ENCODE peak calls at places on chromosomes 1 and 21, in seven cellular contexts. One of them, this sample, is unnamed.

GRCh38 chr1:63621698-63622097 is 28.5 kb downstream of the PGM1 start:
- DNase-seq in H1: no peak
- DNase-seq in trophoblast cell: no peak
- DNase-seq in mesendoderm: no peak
- DNase-seq in H9: no peak
- DNase-seq in mesenchymal stem cell: peak
- DNase-seq in neuronal stem cell: no peak
- DNase-seq in this sample: peak

GRCh38 chr1:45929257-45929687 is 125.9 kb downstream of the MAST2 start:
- DNase-seq in H1: peak
- DNase-seq in trophoblast cell: peak
- DNase-seq in mesendoderm: peak
- DNase-seq in H9: peak
- DNase-seq in mesenchymal stem cell: peak
- DNase-seq in neuronal stem cell: no peak
- DNase-seq in this sample: peak

GRCh38 chr1:67733741-67734690 is 49.0 kb downstream of the GADD45A start:
- DNase-seq in H1: no peak
- DNase-seq in trophoblast cell: no peak
- DNase-seq in mesendoderm: peak
- DNase-seq in H9: no peak
- DNase-seq in mesenchymal stem cell: no peak
- DNase-seq in neuronal stem cell: no peak
- DNase-seq in this sample: no peak

GRCh38 chr1:76640092-76640491 is 227.2 kb upstream of the ST6GALNAC5 start:
- DNase-seq in H1: no peak
- DNase-seq in trophoblast cell: no peak
- DNase-seq in mesendoderm: no peak
- DNase-seq in H9: no peak
- DNase-seq in mesenchymal stem cell: peak
- DNase-seq in neuronal stem cell: no peak
- DNase-seq in this sample: peak

GRCh38 chr21:36909901-36910561 is 56.4 kb downstream of the HLCS start:
- DNase-seq in H1: no peak
- DNase-seq in trophoblast cell: peak
- DNase-seq in mesendoderm: no peak
- DNase-seq in H9: no peak
- DNase-seq in mesenchymal stem cell: peak
- DNase-seq in neuronal stem cell: no peak
- DNase-seq in this sample: peak

GRCh38 chr1:32101233-32101681 is 6.6 kb upstream of the KPNA6 start:
- DNase-seq in H1: no peak
- DNase-seq in trophoblast cell: no peak
- DNase-seq in mesendoderm: peak
- DNase-seq in H9: no peak
- DNase-seq in mesenchymal stem cell: peak
- DNase-seq in neuronal stem cell: no peak
- DNase-seq in this sample: peak

GRCh38 chr1:3541930-3542329 is 69.4 kb downstream of the MEGF6 start:
- DNase-seq in H1: no peak
- DNase-seq in trophoblast cell: peak
- DNase-seq in mesendoderm: peak
- DNase-seq in H9: no peak
- DNase-seq in mesenchymal stem cell: no peak
- DNase-seq in neuronal stem cell: no peak
- DNase-seq in this sample: no peak

GRCh38 chr1:58745666-58746065 is 38.2 kb downstream of the JUN start:
- DNase-seq in H1: no peak
- DNase-seq in trophoblast cell: no peak
- DNase-seq in mesendoderm: no peak
- DNase-seq in H9: no peak
- DNase-seq in mesenchymal stem cell: no peak
- DNase-seq in neuronal stem cell: no peak
- DNase-seq in this sample: no peak

GRCh38 chr1:92404661-92405060 is 82.1 kb downstream of the GFI1 start:
- DNase-seq in H1: no peak
- DNase-seq in trophoblast cell: peak
- DNase-seq in mesendoderm: peak
- DNase-seq in H9: no peak
- DNase-seq in mesenchymal stem cell: peak
- DNase-seq in neuronal stem cell: no peak
- DNase-seq in this sample: peak

GRCh38 chr21:35652872-35653271 is 407.5 kb downstream of the SETD4 start:
- DNase-seq in H1: no peak
- DNase-seq in trophoblast cell: no peak
- DNase-seq in mesendoderm: no peak
- DNase-seq in H9: no peak
- DNase-seq in mesenchymal stem cell: no peak
- DNase-seq in neuronal stem cell: no peak
- DNase-seq in this sample: no peak

GRCh38 chr1:13628711-13629110 is 45.1 kb downstream of the PDPN start:
- DNase-seq in H1: no peak
- DNase-seq in trophoblast cell: no peak
- DNase-seq in mesendoderm: no peak
- DNase-seq in H9: no peak
- DNase-seq in mesenchymal stem cell: no peak
- DNase-seq in neuronal stem cell: no peak
- DNase-seq in this sample: no peak

GRCh38 chr1:1022322-1023090 is 2.6 kb downstream of the AGRN start:
- DNase-seq in H1: no peak
- DNase-seq in trophoblast cell: no peak
- DNase-seq in mesendoderm: no peak
- DNase-seq in H9: no peak
- DNase-seq in mesenchymal stem cell: no peak
- DNase-seq in neuronal stem cell: no peak
- DNase-seq in this sample: no peak

GRCh38 chr21:43338951-43339350 is 88.0 kb downstream of the SIK1 start:
- DNase-seq in H1: no peak
- DNase-seq in trophoblast cell: no peak
- DNase-seq in mesendoderm: no peak
- DNase-seq in H9: no peak
- DNase-seq in mesenchymal stem cell: no peak
- DNase-seq in neuronal stem cell: no peak
- DNase-seq in this sample: no peak

GRCh38 chr21:31180256-31181088 is 142.2 kb upstream of the KRTAP19-8 start:
- DNase-seq in H1: no peak
- DNase-seq in trophoblast cell: peak
- DNase-seq in mesendoderm: peak
- DNase-seq in H9: no peak
- DNase-seq in mesenchymal stem cell: peak
- DNase-seq in neuronal stem cell: no peak
- DNase-seq in this sample: peak

GRCh38 chr1:17849216-17849615 is 94.1 kb downstream of the ACTL8 start:
- DNase-seq in H1: no peak
- DNase-seq in trophoblast cell: no peak
- DNase-seq in mesendoderm: peak
- DNase-seq in H9: no peak
- DNase-seq in mesenchymal stem cell: no peak
- DNase-seq in neuronal stem cell: no peak
- DNase-seq in this sample: peak

GRCh38 chr1:33379631-33380354 is 51.1 kb downstream of the PHC2 start:
- DNase-seq in H1: no peak
- DNase-seq in trophoblast cell: no peak
- DNase-seq in mesendoderm: no peak
- DNase-seq in H9: no peak
- DNase-seq in mesenchymal stem cell: no peak
- DNase-seq in neuronal stem cell: no peak
- DNase-seq in this sample: no peak

GRCh38 chr1:9538669-9539164 is 548 bp upstream of the SLC25A33 start:
- DNase-seq in H1: no peak
- DNase-seq in trophoblast cell: no peak
- DNase-seq in mesendoderm: no peak
- DNase-seq in H9: no peak
- DNase-seq in mesenchymal stem cell: no peak
- DNase-seq in neuronal stem cell: no peak
- DNase-seq in this sample: no peak

GRCh38 chr1:201608635-201609395 is 69.9 kb downstream of the NAV1 start:
- DNase-seq in H1: no peak
- DNase-seq in trophoblast cell: no peak
- DNase-seq in mesendoderm: no peak
- DNase-seq in H9: no peak
- DNase-seq in mesenchymal stem cell: no peak
- DNase-seq in neuronal stem cell: no peak
- DNase-seq in this sample: peak

GRCh38 chr1:147892216-147892615 is 10.4 kb upstream of the GJA8 start:
- DNase-seq in H1: no peak
- DNase-seq in trophoblast cell: no peak
- DNase-seq in mesendoderm: peak
- DNase-seq in H9: peak
- DNase-seq in mesenchymal stem cell: no peak
- DNase-seq in neuronal stem cell: no peak
- DNase-seq in this sample: no peak

GRCh38 chr1:57550092-57550491 is 126.2 kb upstream of the DAB1 start:
- DNase-seq in H1: no peak
- DNase-seq in trophoblast cell: no peak
- DNase-seq in mesendoderm: no peak
- DNase-seq in H9: no peak
- DNase-seq in mesenchymal stem cell: no peak
- DNase-seq in neuronal stem cell: no peak
- DNase-seq in this sample: no peak

GRCh38 chr1:203625623-203626189 is 926 bp upstream of the ATP2B4 start:
- DNase-seq in H1: no peak
- DNase-seq in trophoblast cell: no peak
- DNase-seq in mesendoderm: no peak
- DNase-seq in H9: no peak
- DNase-seq in mesenchymal stem cell: no peak
- DNase-seq in neuronal stem cell: no peak
- DNase-seq in this sample: no peak

GRCh38 chr21:38027901-38028300 is 111.6 kb upstream of the KCNJ6 start:
- DNase-seq in H1: no peak
- DNase-seq in trophoblast cell: no peak
- DNase-seq in mesendoderm: no peak
- DNase-seq in H9: no peak
- DNase-seq in mesenchymal stem cell: no peak
- DNase-seq in neuronal stem cell: no peak
- DNase-seq in this sample: no peak

GRCh38 chr21:16071082-16071481 is 341.3 kb downstream of the USP25 start:
- DNase-seq in H1: no peak
- DNase-seq in trophoblast cell: no peak
- DNase-seq in mesendoderm: peak
- DNase-seq in H9: no peak
- DNase-seq in mesenchymal stem cell: no peak
- DNase-seq in neuronal stem cell: no peak
- DNase-seq in this sample: no peak

GRCh38 chr1:177945943-177946650 is 23.8 kb downstream of the SEC16B start:
- DNase-seq in H1: peak
- DNase-seq in trophoblast cell: peak
- DNase-seq in mesendoderm: peak
- DNase-seq in H9: peak
- DNase-seq in mesenchymal stem cell: peak
- DNase-seq in neuronal stem cell: peak
- DNase-seq in this sample: peak

GRCh38 chr1:41691424-41691823 is 206.9 kb upstream of the EDN2 start:
- DNase-seq in H1: no peak
- DNase-seq in trophoblast cell: no peak
- DNase-seq in mesendoderm: no peak
- DNase-seq in H9: no peak
- DNase-seq in mesenchymal stem cell: no peak
- DNase-seq in neuronal stem cell: no peak
- DNase-seq in this sample: no peak
- H2AK5ac ChIP-seq in H1: no peak
- H2AK5ac ChIP-seq in trophoblast cell: no peak
- H2AK5ac ChIP-seq in mesendoderm: no peak
- H2AK5ac ChIP-seq in H9: no peak
- H2AK5ac ChIP-seq in mesenchymal stem cell: no peak
- H2AK5ac ChIP-seq in neuronal stem cell: no peak
- H2AK5ac ChIP-seq in this sample: no peak

DNA sequence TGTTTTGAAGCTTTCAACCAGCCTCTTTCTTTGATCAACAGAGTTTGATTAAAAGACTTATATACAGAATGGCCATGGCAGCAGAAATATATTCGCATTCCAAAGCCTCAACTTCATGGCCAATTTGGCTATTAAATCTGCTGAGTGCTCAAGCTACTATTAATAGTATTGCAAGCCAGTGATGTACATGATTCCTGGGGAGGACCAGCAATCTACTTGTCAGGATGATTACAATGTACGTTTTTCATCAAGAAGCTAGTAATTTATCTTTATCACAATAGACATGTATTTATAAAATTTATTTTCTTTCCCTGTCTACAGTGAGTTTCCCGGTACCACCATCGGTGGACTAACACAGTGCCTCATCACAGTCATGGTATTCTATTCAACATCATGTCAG is 515.5 kb downstream of the AMY1C start:
- DNase-seq in H1: no peak
- DNase-seq in trophoblast cell: no peak
- DNase-seq in mesendoderm: no peak
- DNase-seq in H9: no peak
- DNase-seq in mesenchymal stem cell: no peak
- DNase-seq in neuronal stem cell: no peak
- DNase-seq in this sample: no peak
- H2AK5ac ChIP-seq in H1: no peak
- H2AK5ac ChIP-seq in trophoblast cell: no peak
- H2AK5ac ChIP-seq in mesendoderm: no peak
- H2AK5ac ChIP-seq in H9: no peak
- H2AK5ac ChIP-seq in mesenchymal stem cell: no peak
- H2AK5ac ChIP-seq in neuronal stem cell: no peak
- H2AK5ac ChIP-seq in this sample: no peak

GRCh38 chr1:51600954-51601353 is 15.9 kb upstream of the OSBPL9 start:
- DNase-seq in H1: no peak
- DNase-seq in trophoblast cell: no peak
- DNase-seq in mesendoderm: no peak
- DNase-seq in H9: no peak
- DNase-seq in mesenchymal stem cell: no peak
- DNase-seq in neuronal stem cell: no peak
- DNase-seq in this sample: no peak
- H2AK5ac ChIP-seq in H1: no peak
- H2AK5ac ChIP-seq in trophoblast cell: no peak
- H2AK5ac ChIP-seq in mesendoderm: no peak
- H2AK5ac ChIP-seq in H9: no peak
- H2AK5ac ChIP-seq in mesenchymal stem cell: no peak
- H2AK5ac ChIP-seq in neuronal stem cell: no peak
- H2AK5ac ChIP-seq in this sample: no peak

DNA sequence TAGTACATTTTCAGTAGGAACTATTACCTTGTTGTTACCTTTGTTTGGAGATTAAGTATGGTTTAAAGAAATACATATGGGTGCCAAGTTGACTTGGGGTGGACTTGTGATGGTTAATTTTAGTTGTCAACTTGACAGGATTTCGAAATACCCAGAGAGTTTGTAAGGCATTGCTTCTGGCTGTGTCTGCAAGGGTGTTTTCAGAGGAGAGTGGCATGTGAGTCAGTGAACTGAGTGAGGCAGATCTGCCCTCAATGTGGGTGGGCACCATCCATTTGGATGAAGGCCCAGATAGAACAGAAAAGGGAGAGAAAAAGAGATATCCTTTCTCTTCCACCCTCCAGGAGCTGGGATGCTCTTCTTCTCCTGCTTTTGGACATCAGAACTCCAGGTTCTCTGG is 315.5 kb downstream of the GPATCH2 start:
- DNase-seq in H1: no peak
- DNase-seq in trophoblast cell: no peak
- DNase-seq in mesendoderm: no peak
- DNase-seq in H9: no peak
- DNase-seq in mesenchymal stem cell: peak
- DNase-seq in neuronal stem cell: no peak
- DNase-seq in this sample: peak
- H2AK5ac ChIP-seq in H1: no peak
- H2AK5ac ChIP-seq in trophoblast cell: no peak
- H2AK5ac ChIP-seq in mesendoderm: no peak
- H2AK5ac ChIP-seq in H9: no peak
- H2AK5ac ChIP-seq in mesenchymal stem cell: no peak
- H2AK5ac ChIP-seq in neuronal stem cell: no peak
- H2AK5ac ChIP-seq in this sample: no peak

GRCh38 chr1:47187926-47188250 is 1.9 kb downstream of the PDZK1IP1 start:
- DNase-seq in H1: no peak
- DNase-seq in trophoblast cell: no peak
- DNase-seq in mesendoderm: no peak
- DNase-seq in H9: no peak
- DNase-seq in mesenchymal stem cell: no peak
- DNase-seq in neuronal stem cell: no peak
- DNase-seq in this sample: no peak
- H2AK5ac ChIP-seq in H1: no peak
- H2AK5ac ChIP-seq in trophoblast cell: no peak
- H2AK5ac ChIP-seq in mesendoderm: no peak
- H2AK5ac ChIP-seq in H9: no peak
- H2AK5ac ChIP-seq in mesenchymal stem cell: no peak
- H2AK5ac ChIP-seq in neuronal stem cell: no peak
- H2AK5ac ChIP-seq in this sample: no peak

This sample was measured in IMR-90.